ENCODE peak calls at places on chromosomes 13 and 19, in eight cellular contexts. M, J, U, C, N, G, P and V are unnamed samples.

GRCh38 chr13:38636756-38637155 is 50.1 kb upstream of the FREM2 start:
- DNase-seq in M (peak; percentile 33), J (no peak), U (no peak), C (no peak), N (no peak), G (no peak), P (no peak), V (peak; percentile 36)

GRCh38 chr13:38814331-38814730 is 127.5 kb downstream of the FREM2 start:
- DNase-seq in M (no peak), J (no peak), U (no peak), C (peak; percentile 24), N (no peak), G (no peak), P (no peak), V (peak; percentile 71)

GRCh38 chr19:6213266-6213595 is 66.5 kb downstream of the MLLT1 start:
- DNase-seq in M (no peak), J (no peak), U (no peak), C (no peak), N (no peak), G (no peak), P (no peak), V (no peak)

GRCh38 chr19:32418155-32418554 is 12.6 kb downstream of the DPY19L3 start:
- DNase-seq in M (no peak), J (no peak), U (no peak), C (no peak), N (no peak), G (no peak), P (no peak), V (no peak)

GRCh38 chr13:30864352-30865130 is 41.5 kb upstream of the MEDAG start:
- DNase-seq in M (no peak), J (no peak), U (no peak), C (no peak), N (no peak), G (no peak), P (no peak), V (peak; percentile 18)

GRCh38 chr19:14764401-14764800 is 14.0 kb downstream of the ADGRE2 start:
- DNase-seq in M (no peak), J (no peak), U (no peak), C (no peak), N (no peak), G (no peak), P (no peak), V (no peak)

GRCh38 chr13:31240921-31241320 is 41.1 kb downstream of the B3GLCT start:
- DNase-seq in M (no peak), J (no peak), U (no peak), C (no peak), N (no peak), G (no peak), P (no peak), V (no peak)

GRCh38 chr19:2720777-2721569 is at the start of gene DIRAS1:
- DNase-seq in M (no peak), J (no peak), U (peak; percentile 44), C (no peak), N (no peak), G (no peak), P (no peak), V (no peak)

GRCh38 chr19:31113250-31113685 is 236.0 kb downstream of the TSHZ3 start:
- DNase-seq in M (no peak), J (no peak), U (no peak), C (no peak), N (no peak), G (no peak), P (no peak), V (no peak)

GRCh38 chr13:32254416-32254815 is 60.7 kb downstream of the ZAR1L start:
- DNase-seq in M (no peak), J (no peak), U (no peak), C (no peak), N (no peak), G (no peak), P (no peak), V (no peak)

GRCh38 chr13:32878172-32878571 is 138.1 kb upstream of the KL start:
- DNase-seq in M (peak; percentile 10), J (no peak), U (no peak), C (no peak), N (no peak), G (no peak), P (no peak), V (no peak)

GRCh38 chr19:53927745-53928144 is 18.7 kb downstream of the CACNG7 start:
- DNase-seq in M (no peak), J (no peak), U (peak; percentile 50), C (no peak), N (no peak), G (no peak), P (no peak), V (peak; percentile 34)

GRCh38 chr13:106986033-106986484 is 418.1 kb upstream of the ARGLU1 start:
- DNase-seq in M (no peak), J (no peak), U (no peak), C (no peak), N (no peak), G (no peak), P (no peak), V (no peak)

GRCh38 chr19:12868540-12869112 is 12.6 kb downstream of the DNASE2 start:
- DNase-seq in M (no peak), J (no peak), U (no peak), C (no peak), N (no peak), G (no peak), P (no peak), V (no peak)

GRCh38 chr13:46166221-46166584 is 15.8 kb downstream of the LCP1 start:
- DNase-seq in M (no peak), J (no peak), U (no peak), C (no peak), N (no peak), G (no peak), P (no peak), V (no peak)

GRCh38 chr13:32175943-32176342 is 139.2 kb downstream of the ZAR1L start:
- DNase-seq in M (no peak), J (no peak), U (no peak), C (no peak), N (no peak), G (no peak), P (no peak), V (no peak)

GRCh38 chr19:31499826-31500539 is 150.7 kb upstream of the TSHZ3 start:
- DNase-seq in M (peak; percentile 15), J (no peak), U (no peak), C (no peak), N (no peak), G (no peak), P (no peak), V (no peak)

GRCh38 chr19:1252818-1253513 is 4.6 kb downstream of the MIDN start:
- DNase-seq in M (peak; percentile 93), J (peak; percentile 84), U (no peak), C (peak; percentile 93), N (no peak), G (peak; percentile 88), P (peak; percentile 72), V (peak; percentile 91)

GRCh38 chr19:16654151-16654550 is 5.8 kb downstream of the SMIM7 start:
- DNase-seq in M (no peak), J (no peak), U (peak; percentile 39), C (no peak), N (no peak), G (no peak), P (no peak), V (no peak)

GRCh38 chr13:114002009-114002544 is 28.2 kb upstream of the C13orf46 start:
- DNase-seq in M (no peak), J (no peak), U (no peak), C (no peak), N (no peak), G (no peak), P (no peak), V (no peak)

GRCh38 chr13:51451134-51451466 is 1.7 kb downstream of the INTS6 start:
- DNase-seq in M (no peak), J (no peak), U (no peak), C (no peak), N (no peak), G (no peak), P (no peak), V (no peak)

GRCh38 chr13:43107780-43108179 is 84.4 kb downstream of the DNAJC15 start:
- DNase-seq in M (no peak), J (no peak), U (no peak), C (no peak), N (no peak), G (no peak), P (no peak), V (no peak)

GRCh38 chr19:7868326-7868670 is 5.9 kb downstream of the PRR36 start:
- DNase-seq in M (no peak), J (no peak), U (no peak), C (no peak), N (peak; percentile 50), G (no peak), P (no peak), V (no peak)

GRCh38 chr13:27035892-27036235 is 135.7 kb downstream of the USP12 start:
- DNase-seq in M (no peak), J (no peak), U (no peak), C (no peak), N (no peak), G (no peak), P (no peak), V (no peak)

GRCh38 chr13:75985132-75985531 is 349.0 kb downstream of the LMO7 start:
- DNase-seq in M (no peak), J (no peak), U (no peak), C (no peak), N (no peak), G (no peak), P (no peak), V (no peak)

GRCh38 chr13:98435356-98435755 is 141.6 kb downstream of the STK24 start:
- DNase-seq in M (no peak), J (no peak), U (no peak), C (no peak), N (no peak), G (no peak), P (no peak), V (no peak)

GRCh38 chr19:13860679-13861391 is 16.1 kb upstream of the NANOS3 start:
- DNase-seq in M (no peak), J (no peak), U (no peak), C (no peak), N (no peak), G (no peak), P (no peak), V (no peak)

GRCh38 chr13:35882722-35883497 is 248.3 kb downstream of the DCLK1 start:
- DNase-seq in M (peak; percentile 24), J (no peak), U (no peak), C (no peak), N (no peak), G (no peak), P (no peak), V (peak; percentile 50)